ENCODE peak calls at places on chromosome 13, in eight cellular contexts. B is T-helper 1 cell; E is M059J; S is mammary epithelial cell; H is islet precursor cell; D is NCI-H2081; P is progenitor cell of endocrine pancreas; R is effector memory CD4-positive, alpha-beta T cell. X is an unnamed sample.

GRCh38 chr13:99385161-99385560 is 78.0 kb upstream of the GPR183 start:
- DNase-seq in E (no peak), R (no peak), P (no peak), D (no peak), H (peak), S (no peak), B (no peak), X (no peak)

GRCh38 chr13:101493541-101493940 is 41.1 kb downstream of the ITGBL1 start:
- DNase-seq in P (no peak), H (no peak), S (no peak), E (no peak), B (no peak), D (no peak), R (no peak), X (no peak)

GRCh38 chr13:29541400-29541799 is 54.1 kb downstream of the SLC7A1 start:
- DNase-seq in H (no peak), B (no peak), D (no peak), P (no peak), S (no peak), R (no peak), E (no peak), X (no peak)

GRCh38 chr13:85028035-85028434 is 771.2 kb downstream of the SLITRK6 start:
- DNase-seq in E (no peak), D (no peak), H (no peak), R (no peak), B (no peak), P (no peak), S (no peak), X (no peak)

GRCh38 chr13:47178090-47178950 is 281.5 kb upstream of the HTR2A start:
- DNase-seq in D (no peak), P (no peak), H (no peak), S (no peak), E (no peak), R (no peak), B (no peak), X (no peak)

GRCh38 chr13:110538632-110539031 is 22.9 kb downstream of the RAB20 start:
- DNase-seq in R (no peak), B (no peak), S (no peak), H (no peak), E (no peak), D (peak), P (no peak), X (no peak)

GRCh38 chr13:32153056-32153455 is 121.5 kb downstream of the FRY start:
- DNase-seq in S (peak), D (no peak), E (peak), H (no peak), P (no peak), R (no peak), B (no peak), X (no peak)

GRCh38 chr13:20719783-20720182 is 16.3 kb downstream of the IL17D start:
- DNase-seq in B (no peak), H (no peak), R (no peak), E (no peak), S (no peak), P (no peak), D (no peak), X (no peak)

GRCh38 chr13:28479005-28479404 is 15.9 kb downstream of the FLT1 start:
- DNase-seq in H (no peak), E (no peak), R (no peak), D (no peak), B (no peak), S (no peak), P (no peak), X (no peak)

GRCh38 chr13:40486518-40487163 is 179.8 kb downstream of the FOXO1 start:
- DNase-seq in S (no peak), D (no peak), E (no peak), H (no peak), R (no peak), B (no peak), P (no peak), X (no peak)

GRCh38 chr13:74074723-74075122 is 59.5 kb downstream of the KLF12 start:
- DNase-seq in D (no peak), E (peak), R (no peak), P (no peak), B (no peak), S (peak), H (no peak), X (peak)

GRCh38 chr13:109743706-109744453 is 42.5 kb downstream of the IRS2 start:
- DNase-seq in R (no peak), H (peak), B (peak), D (peak), E (peak), P (no peak), S (peak), X (peak)

GRCh38 chr13:44474122-44474910 is 100.7 kb downstream of the SERP2 start:
- DNase-seq in D (no peak), B (no peak), S (no peak), P (no peak), R (no peak), H (no peak), E (peak), X (peak)

X was measured in kidney tubule cell.